ENCODE peak calls at places on chromosome 2, in seven cellular contexts. C, U, B, L, Y, Z and J are unnamed samples.

GRCh38 chr2:60794271-60794863 is 38.3 kb downstream of the PAPOLG start:
- DNase-seq in C (no peak), U (no peak), B (peak; percentile 46), L (peak; percentile 45), Y (peak; percentile 42), Z (no peak), J (no peak)

GRCh38 chr2:196963043-196963442 is 36.5 kb upstream of the PGAP1 start:
- DNase-seq in C (no peak), U (no peak), B (no peak), L (no peak), Y (no peak), Z (no peak), J (no peak)

GRCh38 chr2:132662742-132663141 is 7.3 kb downstream of the LYPD1 start:
- DNase-seq in C (no peak), U (no peak), B (peak; percentile 63), L (no peak), Y (no peak), Z (no peak), J (no peak)

GRCh38 chr2:177254433-177255226 is 9.9 kb downstream of the NFE2L2 start:
- DNase-seq in C (no peak), U (no peak), B (no peak), L (no peak), Y (no peak), Z (no peak), J (no peak)

GRCh38 chr2:12347049-12347448 is 369.7 kb upstream of the TRIB2 start:
- DNase-seq in C (no peak), U (no peak), B (no peak), L (no peak), Y (no peak), Z (peak; percentile 13), J (no peak)

GRCh38 chr2:10462178-10463083 is 14.3 kb upstream of the ODC1 start:
- DNase-seq in C (no peak), U (no peak), B (no peak), L (no peak), Y (no peak), Z (no peak), J (no peak)

GRCh38 chr2:168165418-168165817 is 82.0 kb downstream of the STK39 start:
- DNase-seq in C (no peak), U (no peak), B (no peak), L (no peak), Y (peak; percentile 38), Z (no peak), J (no peak)

GRCh38 chr2:32750880-32751279 is 123.0 kb downstream of the TTC27 start:
- DNase-seq in C (no peak), U (no peak), B (no peak), L (no peak), Y (peak; percentile 18), Z (no peak), J (no peak)

GRCh38 chr2:227617316-227618250 is at the start of gene SCYGR4:
- DNase-seq in C (no peak), U (no peak), B (peak; percentile 5), L (no peak), Y (peak; percentile 24), Z (no peak), J (no peak)